ENCODE peak calls at places on chromosomes 13 and 19, in seven cellular contexts. A is effector memory CD4-positive, alpha-beta T cell; H is GM13976; N is stimulated activated CD4-positive, alpha-beta T cell treated with anti-CD3 and anti-CD28 coated beads, Interleukin-1b, Interleukin-23, amount 100 ng/mL, for 4 hours; D is activated CD4-positive, alpha-beta T cell treated with anti-CD3 and anti-CD28 coated beads for 24 hours; L is foreskin fibroblast; T is cardiac fibroblast. E is an unnamed sample.

GRCh38 chr19:1907563-1908363 is 2.6 kb downstream of the ADAT3 start:
- DNase-seq in T (no peak), L (no peak), D (no peak), H (no peak), N (no peak), A (no peak), E (no peak)

GRCh38 chr13:32443111-32443510 is 15.2 kb upstream of the N4BP2L1 start:
- DNase-seq in A (no peak), L (no peak), D (no peak), H (peak; percentile 68), N (no peak), T (peak; percentile 19), E (peak; percentile 31)

GRCh38 chr13:35923347-35923746 is 207.8 kb downstream of the DCLK1 start:
- DNase-seq in L (peak; percentile 35), N (no peak), T (peak; percentile 32), D (no peak), H (no peak), A (no peak), E (peak; percentile 61)

GRCh38 chr13:27533155-27533643 is 82.8 kb upstream of the MTIF3 start:
- DNase-seq in L (peak; percentile 59), H (peak; percentile 72), D (peak; percentile 16), N (peak; percentile 27), A (no peak), T (peak; percentile 85), E (peak; percentile 72)

GRCh38 chr13:30153871-30154426 is 153.4 kb downstream of the KATNAL1 start:
- DNase-seq in H (peak; percentile 21), D (no peak), L (no peak), A (no peak), N (no peak), T (no peak), E (peak; percentile 44)

GRCh38 chr19:45568732-45569131 is 15.9 kb downstream of the OPA3 start:
- DNase-seq in H (no peak), A (no peak), L (peak; percentile 67), D (no peak), T (peak; percentile 68), N (no peak), E (peak; percentile 79)

GRCh38 chr19:51456541-51457290 is 1.5 kb downstream of the SIGLEC8 start:
- DNase-seq in T (no peak), L (no peak), H (no peak), D (no peak), N (no peak), A (no peak), E (no peak)

GRCh38 chr19:16391301-16392055 is 66.9 kb downstream of the KLF2 start:
- DNase-seq in T (no peak), A (no peak), N (no peak), H (no peak), L (no peak), D (no peak), E (no peak)

GRCh38 chr13:33483471-33483870 is 197.9 kb upstream of the STARD13 start:
- DNase-seq in T (no peak), N (no peak), L (no peak), D (no peak), A (no peak), H (no peak), E (peak; percentile 57)

E was measured in iris pigment epithelial cell.